ENCODE peak calls at places on chromosomes 4 and X, in seven cellular contexts. W is cardiac muscle cell, F is left lung, L is HAP-1, D is neural progenitor cell, X is small intestine, V is stomach. J is an unnamed sample. For H3K27me3, the result is how much of the 10 kb centered on the place peaks cover.

GRCh38 chr4:44016582-44017421 is 431.8 kb downstream of the KCTD8 start:
- DNase-seq in W (no peak), F (peak), L (no peak), D (peak), X (no peak), V (no peak), J (no peak)

GRCh38 chr4:109077486-109077885 is 225.0 kb downstream of the COL25A1 start:
- DNase-seq in W (peak), F (no peak), L (no peak), D (no peak), X (no peak), V (no peak), J (no peak)

GRCh38 chr4:177546745-177547144 is 104.5 kb upstream of the AGA start:
- DNase-seq in W (peak), F (no peak), L (no peak), D (no peak), X (peak), V (no peak), J (no peak)

GRCh38 chr4:103372002-103372558 is 173.9 kb upstream of the CENPE start:
- DNase-seq in W (peak), F (no peak), L (no peak), D (no peak), X (no peak), V (no peak), J (no peak)

GRCh38 chr4:140690093-140690492 is 66.1 kb downstream of the TBC1D9 start:
- DNase-seq in W (no peak), F (no peak), L (no peak), D (no peak), X (no peak), V (no peak), J (no peak)

GRCh38 chr4:48949518-48950207 is 36.4 kb upstream of the CWH43 start:
- DNase-seq in W (no peak), F (no peak), L (no peak), D (no peak), X (peak), V (no peak), J (no peak)

GRCh38 chr4:164734476-164734875 is 19.5 kb upstream of the SMIM31 start:
- DNase-seq in W (no peak), F (no peak), L (no peak), D (no peak), X (no peak), V (no peak), J (no peak)

GRCh38 chrX:3548743-3549441 is 164.6 kb downstream of the PRKX start:
- DNase-seq in W (peak), F (no peak), L (peak), D (peak), X (peak), V (no peak), J (no peak)

GRCh38 chr4:56742080-56742871 is 61.2 kb upstream of the HOPX start:
- DNase-seq in W (peak), F (no peak), L (no peak), D (no peak), X (peak), V (no peak), J (no peak)

GRCh38 chr4:82906469-82906868 is 5.9 kb downstream of the THAP9 start:
- DNase-seq in W (no peak), F (no peak), L (no peak), D (no peak), X (no peak), V (no peak), J (no peak)

GRCh38 chrX:128518508-128518907 is 466.3 kb upstream of the ACTRT1 start:
- DNase-seq in W (no peak), F (no peak), L (no peak), D (peak), X (no peak), V (no peak), J (no peak)

GRCh38 chrX:69503835-69504625 is at the start of gene NALF2:
- DNase-seq in W (peak), F (no peak), L (peak), D (peak), X (peak), V (peak), J (peak)

GRCh38 chr4:113882668-113883067 is 96.8 kb downstream of the ARSJ start:
- DNase-seq in W (peak), F (no peak), L (no peak), D (no peak), X (no peak), V (no peak), J (no peak)

GRCh38 chr4:104394409-104394813 is 100.3 kb downstream of the CXXC4 start:
- DNase-seq in W (no peak), F (peak), L (no peak), D (peak), X (peak), V (no peak), J (no peak)

GRCh38 chr4:158121203-158121586 is 51.6 kb downstream of the GASK1B start:
- DNase-seq in W (peak), F (no peak), L (no peak), D (no peak), X (peak), V (no peak), J (no peak)

GRCh38 chr4:10093801-10094552 is 22.6 kb downstream of the WDR1 start:
- DNase-seq in W (peak), F (peak), L (no peak), D (no peak), X (no peak), V (no peak), J (no peak)

GRCh38 chr4:183721207-183722081 is 62.4 kb downstream of the TRAPPC11 start:
- DNase-seq in W (peak), F (peak), L (peak), D (peak), X (peak), V (peak), J (peak)

GRCh38 chr4:12211636-12212035 is 782.9 kb upstream of the HS3ST1 start:
- DNase-seq in W (no peak), F (no peak), L (no peak), D (no peak), X (no peak), V (no peak), J (no peak)

GRCh38 chr4:110742148-110742547 is 119.3 kb upstream of the PITX2 start:
- DNase-seq in W (no peak), F (no peak), L (no peak), D (no peak), X (no peak), V (no peak), J (no peak)

GRCh38 chrX:29243942-29244341 is 656.7 kb downstream of the IL1RAPL1 start:
- DNase-seq in W (no peak), F (no peak), L (no peak), D (no peak), X (no peak), V (no peak), J (no peak)

GRCh38 chr4:77152421-77152820 is 4.6 kb upstream of the CCNG2 start:
- DNase-seq in W (no peak), F (no peak), L (no peak), D (peak), X (no peak), V (no peak), J (no peak)

GRCh38 chrX:40755291-40756249 is 20.2 kb upstream of the MED14 start:
- DNase-seq in W (peak), F (no peak), L (no peak), D (no peak), X (no peak), V (no peak), J (no peak)

GRCh38 chr4:87058272-87059073 is 123.7 kb downstream of the AFF1 start:
- DNase-seq in W (no peak), F (no peak), L (peak), D (peak), X (no peak), V (no peak), J (no peak)

DNA sequence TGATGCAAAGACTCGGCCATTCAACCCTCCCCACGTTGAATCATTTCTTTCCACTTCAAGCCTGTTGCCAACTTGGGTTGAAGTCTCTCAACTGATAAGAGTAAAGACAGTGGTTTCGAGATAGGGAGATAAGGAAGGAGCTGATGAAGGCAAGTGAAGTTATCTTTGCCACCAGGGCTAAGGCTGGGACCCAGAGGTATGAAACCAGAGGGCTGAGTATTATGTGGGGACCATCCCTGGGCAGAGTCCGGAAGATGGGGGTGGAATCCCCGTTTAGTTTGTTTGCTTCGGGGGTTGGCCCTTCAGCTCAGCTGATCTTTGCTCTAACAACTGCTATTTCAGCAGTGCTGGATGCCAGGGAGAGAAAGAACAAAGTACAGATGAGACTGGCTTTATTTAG is 2.3 kb upstream of the XPNPEP2 start:
- DNase-seq in W (no peak), F (no peak), L (no peak), D (no peak), X (peak), V (no peak), J (no peak)
- H3K27me3 ChIP-seq in W (under half), F (under half), L (under half), D (under half), X (under half), V (under half), J (under half)

GRCh38 chrX:110563276-110563675 is 204.6 kb downstream of the RTL9 start:
- DNase-seq in W (no peak), F (no peak), L (no peak), D (no peak), X (no peak), V (no peak), J (no peak)

GRCh38 chrX:110557864-110558263 is 199.2 kb downstream of the RTL9 start:
- DNase-seq in W (no peak), F (peak), L (no peak), D (no peak), X (no peak), V (no peak), J (no peak)

GRCh38 chrX:110561036-110561435 is 202.4 kb downstream of the RTL9 start:
- DNase-seq in W (peak), F (no peak), L (no peak), D (no peak), X (no peak), V (no peak), J (no peak)

DNA sequence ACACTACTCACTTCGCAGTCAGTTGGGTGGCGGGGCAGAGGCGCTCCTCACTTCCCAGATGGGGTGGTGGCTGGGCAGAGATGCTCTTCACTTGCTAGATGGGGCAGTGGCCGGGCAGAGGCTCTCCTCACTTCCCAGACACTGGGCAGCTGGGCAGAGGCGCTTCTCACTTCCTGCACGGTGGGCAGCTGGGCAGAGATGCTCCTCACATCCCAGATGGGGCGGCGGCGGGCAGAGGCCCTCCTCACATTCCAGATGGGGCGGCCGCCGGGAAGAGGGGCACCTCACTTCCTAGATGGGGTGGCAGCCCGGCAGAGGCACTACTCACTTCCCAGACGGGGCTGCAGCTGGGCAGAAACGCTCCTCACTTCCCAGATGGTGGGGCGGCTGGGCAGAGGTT is 199.8 kb downstream of the RTL9 start:
- DNase-seq in W (no peak), F (peak), L (no peak), D (no peak), X (no peak), V (no peak), J (peak)
- H3K27me3 ChIP-seq in W (under half), F (under half), L (under half), D (under half), X (under half), V (under half), J (under half)

GRCh38 chr4:2043396-2044118 is 15.6 kb upstream of the NAT8L start:
- DNase-seq in W (no peak), F (no peak), L (no peak), D (no peak), X (no peak), V (no peak), J (no peak)

GRCh38 chr4:2042947-2043395 is 16.2 kb upstream of the NAT8L start:
- DNase-seq in W (no peak), F (peak), L (no peak), D (no peak), X (no peak), V (no peak), J (no peak)

GRCh38 chr4:2040391-2041233 is 18.5 kb upstream of the NAT8L start:
- DNase-seq in W (no peak), F (peak), L (no peak), D (peak), X (no peak), V (no peak), J (peak)

GRCh38 chr4:2042207-2042946 is 16.8 kb upstream of the NAT8L start:
- DNase-seq in W (no peak), F (peak), L (no peak), D (peak), X (no peak), V (peak), J (peak)

GRCh38 chr4:2041234-2042130 is 17.6 kb upstream of the NAT8L start:
- DNase-seq in W (peak), F (peak), L (peak), D (peak), X (peak), V (peak), J (peak)
- H3K27me3 ChIP-seq in W (under half), F (under half), L (under half), D (half or more), X (under half), V (under half), J (under half)

DNA sequence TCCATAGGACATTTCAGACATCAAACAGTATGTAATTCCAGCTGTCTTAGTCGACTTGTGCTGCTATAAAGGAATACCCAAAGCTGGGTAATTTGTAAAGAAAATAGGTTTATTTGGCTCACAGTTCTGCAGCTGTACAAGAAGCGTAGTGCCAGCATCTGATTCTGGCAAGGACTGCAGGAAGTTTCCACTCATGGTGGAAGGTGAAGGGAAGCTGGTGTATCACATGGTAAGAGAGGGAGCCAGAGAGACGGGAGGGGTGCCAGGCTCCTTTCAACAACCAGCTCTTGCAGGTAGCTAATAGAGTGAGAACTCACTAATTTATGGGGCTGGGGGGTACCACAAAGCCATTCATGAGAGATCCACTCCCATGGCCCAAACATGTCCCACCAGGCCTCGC is 253.0 kb upstream of the FGF13 start:
- DNase-seq in W (no peak), F (no peak), L (no peak), D (no peak), X (no peak), V (no peak), J (no peak)
- H3K27me3 ChIP-seq in W (under half), F (under half), L (under half), D (under half), X (under half), V (under half), J (under half)

GRCh38 chrX:118824173-118824782 is 654 bp downstream of the ZCCHC12 start:
- DNase-seq in W (no peak), F (no peak), L (no peak), D (peak), X (no peak), V (no peak), J (no peak)

GRCh38 chrX:118823263-118824172 is at the start of gene ZCCHC12:
- DNase-seq in W (peak), F (peak), L (peak), D (peak), X (no peak), V (peak), J (no peak)
- H3K27me3 ChIP-seq in W (under half), F (under half), L (under half), D (half or more), X (under half), V (under half), J (under half)

GRCh38 chr4:3711183-3712111 is 54.7 kb upstream of the ADRA2C start:
- DNase-seq in W (no peak), F (peak), L (no peak), D (no peak), X (no peak), V (no peak), J (peak)

GRCh38 chr4:3713346-3713745 is 52.8 kb upstream of the ADRA2C start:
- DNase-seq in W (no peak), F (peak), L (no peak), D (no peak), X (no peak), V (no peak), J (peak)

GRCh38 chr4:3713817-3714641 is 52.2 kb upstream of the ADRA2C start:
- DNase-seq in W (no peak), F (peak), L (no peak), D (no peak), X (no peak), V (no peak), J (no peak)

GRCh38 chr4:3712112-3712805 is 53.9 kb upstream of the ADRA2C start:
- DNase-seq in W (no peak), F (peak), L (no peak), D (no peak), X (no peak), V (no peak), J (no peak)

DNA sequence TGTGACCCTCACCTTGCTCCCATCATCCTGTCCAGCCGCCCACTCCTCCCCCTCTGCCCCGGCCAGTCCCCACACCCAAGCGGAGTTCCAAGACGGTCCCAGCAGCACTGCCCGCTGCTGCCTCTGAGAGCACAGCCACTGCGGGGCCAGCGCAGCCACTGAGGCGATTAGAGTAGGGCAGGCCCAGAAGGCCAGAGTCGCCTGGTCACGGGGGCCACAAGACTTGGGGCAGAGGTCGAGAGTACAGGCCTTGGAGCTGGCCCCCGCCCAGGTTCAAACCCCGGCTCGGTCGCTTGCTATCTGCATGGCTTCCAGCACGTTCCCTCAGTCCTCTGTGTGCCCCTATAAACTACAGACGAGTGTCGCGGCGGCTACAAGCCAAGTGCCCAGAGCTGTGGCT is 53.2 kb upstream of the ADRA2C start:
- DNase-seq in W (no peak), F (peak), L (no peak), D (no peak), X (no peak), V (no peak), J (peak)
- H3K27me3 ChIP-seq in W (under half), F (under half), L (under half), D (under half), X (under half), V (under half), J (under half)

GRCh38 chr4:184940500-184940899 is 77.8 kb upstream of the HELT start:
- DNase-seq in W (no peak), F (no peak), L (no peak), D (no peak), X (peak), V (no peak), J (no peak)
- H3K27me3 ChIP-seq in W (under half), F (under half), L (under half), D (under half), X (under half), V (under half), J (under half)

DNA sequence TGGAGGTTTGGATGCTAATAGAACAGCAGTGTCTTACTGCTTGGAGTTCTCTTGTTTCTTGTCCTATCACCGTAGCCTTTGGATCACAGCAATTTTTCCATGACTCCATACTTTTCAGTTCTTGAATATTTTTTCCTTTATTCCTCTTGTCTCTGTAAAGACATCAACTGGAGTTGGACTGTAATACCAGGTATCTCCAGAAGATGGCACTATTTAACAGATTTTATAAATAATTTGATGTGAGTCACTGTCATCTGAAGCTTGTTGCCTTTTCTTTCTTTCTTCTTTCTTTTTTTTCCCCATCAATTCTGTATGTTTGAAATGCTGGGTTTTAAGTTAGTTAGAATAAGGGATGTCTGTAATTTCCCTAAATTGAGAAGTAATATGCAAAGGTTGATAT is 24.1 kb downstream of the HPRT1 start:
- DNase-seq in W (peak), F (no peak), L (peak), D (peak), X (peak), V (no peak), J (no peak)
- H3K27me3 ChIP-seq in W (under half), F (under half), L (under half), D (under half), X (under half), V (under half), J (under half)

DNA sequence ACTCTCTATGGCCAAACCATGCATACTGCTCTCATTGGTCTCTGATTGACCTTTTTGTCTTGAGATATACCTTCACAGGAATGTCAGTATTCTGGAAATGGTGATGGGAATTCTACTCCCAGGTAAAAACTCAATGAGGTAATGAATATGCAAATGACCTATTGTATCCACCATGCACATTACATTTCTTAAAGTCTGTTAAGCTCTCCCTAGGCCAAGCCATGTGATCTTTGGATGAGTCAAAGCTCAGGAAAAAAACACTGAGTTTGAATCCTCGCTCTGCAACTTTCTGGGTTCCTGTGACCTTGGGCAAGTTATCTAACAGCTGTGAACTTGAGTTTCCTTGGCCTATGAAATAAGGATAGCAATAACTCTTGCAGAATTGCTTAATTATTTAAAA is 175.4 kb downstream of the PPP1R2C start:
- DNase-seq in W (no peak), F (no peak), L (no peak), D (no peak), X (no peak), V (no peak), J (no peak)
- H3K27me3 ChIP-seq in W (under half), F (under half), L (under half), D (under half), X (under half), V (under half), J (under half)

GRCh38 chr4:40745585-40745984 is 4.2 kb upstream of the NSUN7 start:
- DNase-seq in W (no peak), F (no peak), L (no peak), D (no peak), X (no peak), V (no peak), J (no peak)

GRCh38 chr4:40747436-40747835 is 2.3 kb upstream of the NSUN7 start:
- DNase-seq in W (no peak), F (no peak), L (peak), D (no peak), X (no peak), V (no peak), J (no peak)

GRCh38 chr4:40749717-40750460 is at the start of gene NSUN7:
- DNase-seq in W (peak), F (peak), L (no peak), D (peak), X (peak), V (peak), J (peak)

GRCh38 chr4:40755609-40756008 is 5.9 kb downstream of the NSUN7 start:
- DNase-seq in W (no peak), F (no peak), L (no peak), D (no peak), X (peak), V (no peak), J (no peak)

GRCh38 chr4:40750461-40751258 is 905 bp downstream of the NSUN7 start:
- DNase-seq in W (peak), F (no peak), L (no peak), D (peak), X (peak), V (no peak), J (no peak)
- H3K27me3 ChIP-seq in W (under half), F (under half), L (under half), D (under half), X (under half), V (under half), J (under half)